ENCODE peak calls at places on chromosomes 12 and 14, in seven cellular contexts. Y, P, B, H, V, X and N are unnamed samples.
A peak's percentile ranks its signal among the peaks of the same experiment; 100 is the strongest.

GRCh38 chr12:47066278-47067048 is 13.0 kb upstream of the PCED1B start:
- DNase-seq in Y (no peak), P (no peak), B (no peak), H (no peak), V (no peak), X (no peak), N (no peak)

GRCh38 chr12:15534322-15534721 is 212.0 kb downstream of the PTPRO start:
- DNase-seq in Y (no peak), P (no peak), B (no peak), H (no peak), V (no peak), X (no peak), N (no peak)

GRCh38 chr14:69464379-69464778 is 20.1 kb upstream of the PLEKHD1 start:
- DNase-seq in Y (no peak), P (no peak), B (peak; percentile 14), H (peak; percentile 3), V (no peak), X (no peak), N (no peak)

GRCh38 chr12:92602476-92602875 is 100.3 kb upstream of the PLEKHG7 start:
- DNase-seq in Y (no peak), P (peak; percentile 31), B (peak; percentile 69), H (no peak), V (no peak), X (no peak), N (no peak)

GRCh38 chr12:12333980-12334709 is 15.9 kb downstream of the MANSC1 start:
- DNase-seq in Y (no peak), P (peak; percentile 67), B (peak; percentile 18), H (peak; percentile 87), V (peak; percentile 56), X (peak; percentile 41), N (no peak)

GRCh38 chr14:26415618-26416123 is 182.2 kb downstream of the NOVA1 start:
- DNase-seq in Y (peak; percentile 67), P (no peak), B (no peak), H (no peak), V (peak; percentile 77), X (no peak), N (no peak)

GRCh38 chr12:71354871-71355270 is 84.7 kb upstream of the LGR5 start:
- DNase-seq in Y (no peak), P (no peak), B (no peak), H (no peak), V (no peak), X (no peak), N (no peak)

GRCh38 chr12:42447371-42447786 is 121.4 kb downstream of the PPHLN1 start:
- DNase-seq in Y (no peak), P (no peak), B (no peak), H (no peak), V (no peak), X (no peak), N (no peak)

GRCh38 chr12:124967016-124967739 is 21.8 kb downstream of the DHX37 start:
- DNase-seq in Y (no peak), P (no peak), B (no peak), H (no peak), V (no peak), X (no peak), N (no peak)

GRCh38 chr12:52156757-52157565 is 34.9 kb downstream of the KRT80 start:
- DNase-seq in Y (peak; percentile 84), P (peak; percentile 86), B (no peak), H (peak; percentile 97), V (peak; percentile 72), X (peak; percentile 56), N (peak; percentile 93)

GRCh38 chr14:61119006-61119405 is 138.0 kb downstream of the SLC38A6 start:
- DNase-seq in Y (no peak), P (no peak), B (no peak), H (no peak), V (no peak), X (no peak), N (no peak)

GRCh38 chr12:108508243-108508642 is 6.8 kb upstream of the FICD start:
- DNase-seq in Y (no peak), P (no peak), B (no peak), H (no peak), V (no peak), X (no peak), N (no peak)

GRCh38 chr12:6604254-6605029 is 2.7 kb downstream of the CHD4 start:
- DNase-seq in Y (no peak), P (no peak), B (no peak), H (no peak), V (no peak), X (no peak), N (no peak)

GRCh38 chr12:6603095-6603567 is 4.0 kb downstream of the CHD4 start:
- DNase-seq in Y (peak; percentile 86), P (no peak), B (no peak), H (peak; percentile 91), V (peak; percentile 35), X (no peak), N (no peak)

GRCh38 chr12:6607751-6608591 is 792 bp upstream of the CHD4 start:
- DNase-seq in Y (peak; percentile 77), P (peak; percentile 82), B (peak; percentile 40), H (no peak), V (peak; percentile 65), X (no peak), N (no peak)

GRCh38 chr12:6606331-6607131 is 648 bp downstream of the CHD4 start:
- DNase-seq in Y (peak; percentile 90), P (peak; percentile 78), B (no peak), H (peak; percentile 92), V (peak; percentile 74), X (peak; percentile 56), N (peak; percentile 44)

GRCh38 chr12:6605425-6606330 is 1.5 kb downstream of the CHD4 start:
- DNase-seq in Y (peak; percentile 72), P (no peak), B (no peak), H (no peak), V (peak; percentile 21), X (no peak), N (peak; percentile 45)
- TF ChIP-seq CTCF in Y (no peak), P (peak; percentile 3), B (no peak), H (no peak), V (no peak), X (no peak), N (no peak)

GRCh38 chr14:103102689-103103260 is 8.2 kb downstream of the EXOC3L4 start:
- DNase-seq in Y (no peak), P (no peak), B (no peak), H (no peak), V (no peak), X (no peak), N (no peak)

GRCh38 chr14:103104389-103104653 is 9.8 kb downstream of the EXOC3L4 start:
- DNase-seq in Y (no peak), P (no peak), B (no peak), H (no peak), V (no peak), X (no peak), N (no peak)

GRCh38 chr14:103104654-103105511 is 10.4 kb downstream of the EXOC3L4 start:
- DNase-seq in Y (no peak), P (peak; percentile 87), B (no peak), H (peak; percentile 94), V (peak; percentile 77), X (peak; percentile 75), N (peak; percentile 69)

GRCh38 chr14:103101964-103102688 is 7.6 kb downstream of the EXOC3L4 start:
- DNase-seq in Y (no peak), P (no peak), B (no peak), H (no peak), V (no peak), X (no peak), N (no peak)

DNA sequence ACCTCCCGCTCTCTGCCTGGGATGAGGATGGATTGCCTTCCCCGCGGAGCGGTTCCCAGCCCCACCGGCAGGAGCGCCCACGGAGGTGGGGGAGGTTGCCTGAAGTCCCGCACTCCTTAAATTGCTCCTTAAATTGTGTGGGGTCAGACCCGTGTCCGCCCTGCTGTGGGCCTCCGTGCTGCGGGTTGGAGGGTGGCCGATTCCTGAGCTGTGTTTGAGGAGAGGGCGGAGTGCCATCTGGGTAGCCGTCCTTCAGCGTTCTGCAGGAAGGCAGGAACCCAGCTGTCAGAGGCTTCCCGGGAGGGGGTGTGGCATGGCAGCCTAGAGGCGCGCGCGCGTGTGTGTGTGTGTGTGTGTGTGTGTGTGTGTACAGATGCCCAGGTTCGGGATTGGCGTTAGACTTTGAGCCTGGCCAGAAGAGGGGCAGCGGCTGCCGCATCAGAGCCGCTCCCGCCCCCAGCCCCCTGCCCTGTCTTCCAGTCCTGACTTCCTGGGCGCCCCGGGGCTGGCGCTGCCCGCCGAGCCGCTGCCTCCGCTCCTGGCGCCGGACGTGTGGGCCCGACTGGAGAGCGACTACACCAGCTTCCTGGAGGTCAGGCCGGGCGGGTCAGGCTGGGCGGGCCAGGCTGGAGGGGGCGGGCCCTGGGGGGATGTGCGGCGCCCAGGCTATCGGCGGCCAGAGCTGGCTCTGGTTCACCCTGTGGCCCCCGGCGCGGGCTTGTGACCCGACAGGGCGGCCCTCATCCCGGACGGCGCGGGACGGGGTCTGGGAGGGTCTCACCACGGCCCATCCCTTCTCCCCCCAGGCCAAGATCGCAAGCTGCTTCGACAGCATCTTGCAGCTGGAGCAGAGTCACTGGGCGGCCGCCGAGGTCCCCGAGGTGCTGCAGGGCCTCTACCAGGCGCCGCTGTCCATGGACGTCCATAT is 9.2 kb downstream of the EXOC3L4 start:
- DNase-seq in Y (no peak), P (no peak), B (no peak), H (no peak), V (no peak), X (no peak), N (no peak)
- TF ChIP-seq CTCF in Y (no peak), P (no peak), B (peak; percentile 43), H (no peak), V (no peak), X (no peak), N (no peak)

GRCh38 chr14:71606575-71606974 is 325.7 kb upstream of the RGS6 start:
- DNase-seq in Y (no peak), P (no peak), B (no peak), H (no peak), V (no peak), X (no peak), N (no peak)

GRCh38 chr14:71607056-71607455 is 325.2 kb upstream of the RGS6 start:
- DNase-seq in Y (no peak), P (no peak), B (no peak), H (no peak), V (no peak), X (no peak), N (no peak)

GRCh38 chr14:71604231-71604630 is 328.0 kb upstream of the RGS6 start:
- DNase-seq in Y (no peak), P (no peak), B (no peak), H (no peak), V (no peak), X (no peak), N (no peak)

GRCh38 chr14:71602524-71602923 is 329.7 kb upstream of the RGS6 start:
- DNase-seq in Y (no peak), P (no peak), B (no peak), H (no peak), V (no peak), X (no peak), N (no peak)

DNA sequence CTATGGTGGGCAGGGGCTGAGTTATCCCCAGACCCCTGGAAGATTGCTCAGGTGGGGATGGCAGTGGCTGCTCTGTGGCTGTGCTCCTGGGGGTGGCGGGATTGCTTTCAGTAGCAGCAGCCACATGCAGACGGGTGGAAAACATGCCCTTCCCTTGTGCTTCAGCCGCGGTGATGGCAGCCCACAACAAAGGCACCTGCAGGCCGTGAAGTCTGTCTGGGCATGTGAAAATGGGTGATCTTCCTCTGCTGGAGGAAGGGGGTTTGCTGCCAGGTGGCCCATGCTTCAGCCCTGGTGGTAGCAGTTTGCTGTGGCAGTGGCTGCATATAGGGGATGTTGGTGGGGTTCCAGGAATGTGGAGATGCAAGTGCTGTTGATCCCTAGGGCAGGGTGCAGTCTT is 326.2 kb upstream of the RGS6 start:
- DNase-seq in Y (no peak), P (no peak), B (no peak), H (no peak), V (no peak), X (no peak), N (no peak)
- TF ChIP-seq CTCF in Y (no peak), P (no peak), B (no peak), H (no peak), V (no peak), X (no peak), N (no peak)

GRCh38 chr14:102501751-102502315 is 7.7 kb downstream of the ANKRD9 start:
- DNase-seq in Y (no peak), P (no peak), B (no peak), H (no peak), V (no peak), X (no peak), N (no peak)
- TF ChIP-seq CTCF in Y (no peak), P (peak; percentile 2), B (peak; percentile 24), H (no peak), V (no peak), X (no peak), N (no peak)